ENCODE peak calls at places on chromosomes 6 and 20, in seven cellular contexts. I is Right ventricle myocardium inferior; M is T-cell; R is activated naive CD4-positive, alpha-beta T cell treated with anti-CD3 and anti-CD28 coated beads, Interleukin-2, amount 50 U/mL, for 72 hours; F is gastroesophageal sphincter; T is memory B cell; E is stimulated activated naive CD8-positive, alpha-beta T cell treated with anti-CD3 and anti-CD28 coated beads, Interleukin-15, amount 100 ng/mL, for 72 hours. Y is an unnamed sample.

GRCh38 chr20:43755851-43756250 is 29.0 kb upstream of the GTSF1L start:
- ATAC-seq in I (no peak), M (no peak), R (no peak), F (no peak), T (no peak), E (no peak), Y (no peak)

GRCh38 chr6:137717074-137718073 is 149.7 kb upstream of the TNFAIP3 start:
- ATAC-seq in I (no peak), M (peak; percentile 72), R (peak; percentile 94), F (no peak), T (no peak), E (peak; percentile 93), Y (peak; percentile 82)

GRCh38 chr6:56072856-56073255 is 174.5 kb downstream of the COL21A1 start:
- ATAC-seq in I (peak; percentile 69), M (no peak), R (no peak), F (peak; percentile 71), T (no peak), E (no peak), Y (no peak)

GRCh38 chr6:42707595-42707994 is 14.8 kb downstream of the PRPH2 start:
- ATAC-seq in I (no peak), M (no peak), R (peak; percentile 22), F (no peak), T (no peak), E (no peak), Y (peak; percentile 63)

GRCh38 chr20:53859684-53860083 is 210.7 kb downstream of the BCAS1 start:
- ATAC-seq in I (peak; percentile 90), M (no peak), R (no peak), F (peak; percentile 39), T (no peak), E (no peak), Y (no peak)

GRCh38 chr20:22346716-22347115 is 237.7 kb downstream of the FOXA2 start:
- ATAC-seq in I (no peak), M (no peak), R (no peak), F (no peak), T (no peak), E (no peak), Y (no peak)

GRCh38 chr20:29878777-29879442 is 1378.6 kb upstream of the DEFB115 start:
- ATAC-seq in I (peak; percentile 35), M (peak; percentile 25), R (no peak), F (peak; percentile 25), T (peak; percentile 18), E (peak; percentile 45), Y (peak; percentile 34)

GRCh38 chr6:151409260-151409659 is 17.9 kb upstream of the ZBTB2 start:
- ATAC-seq in I (no peak), M (no peak), R (no peak), F (no peak), T (no peak), E (no peak), Y (no peak)

GRCh38 chr6:54274383-54274782 is 33.9 kb upstream of the TINAG start:
- ATAC-seq in I (no peak), M (no peak), R (no peak), F (no peak), T (no peak), E (no peak), Y (no peak)

GRCh38 chr6:23031986-23032385 is 462.6 kb downstream of the HDGFL1 start:
- ATAC-seq in I (no peak), M (no peak), R (no peak), F (no peak), T (no peak), E (no peak), Y (no peak)

GRCh38 chr6:446418-447366 is 55.1 kb downstream of the IRF4 start:
- ATAC-seq in I (no peak), M (peak; percentile 78), R (peak; percentile 88), F (no peak), T (peak; percentile 59), E (peak; percentile 85), Y (peak; percentile 81)

GRCh38 chr6:166655251-166655650 is 28.2 kb upstream of the RPS6KA2 start:
- ATAC-seq in I (no peak), M (no peak), R (no peak), F (no peak), T (no peak), E (no peak), Y (no peak)

GRCh38 chr6:122726649-122727048 is 52.9 kb upstream of the FABP7 start:
- ATAC-seq in I (no peak), M (no peak), R (no peak), F (no peak), T (no peak), E (no peak), Y (no peak)

GRCh38 chr20:48706710-48707339 is 121.0 kb downstream of the PREX1 start:
- ATAC-seq in I (peak; percentile 67), M (no peak), R (peak; percentile 16), F (peak; percentile 50), T (no peak), E (peak; percentile 37), Y (peak; percentile 42)

GRCh38 chr6:129444683-129445082 is 265.3 kb downstream of the ARHGAP18 start:
- ATAC-seq in I (no peak), M (no peak), R (no peak), F (no peak), T (no peak), E (peak; percentile 24), Y (no peak)

GRCh38 chr20:277496-277781 is 13.1 kb downstream of the C20orf96 start:
- ATAC-seq in I (no peak), M (no peak), R (no peak), F (no peak), T (no peak), E (no peak), Y (no peak)

GRCh38 chr20:52247548-52247947 is 56.0 kb upstream of the ZFP64 start:
- ATAC-seq in I (no peak), M (no peak), R (no peak), F (no peak), T (no peak), E (no peak), Y (no peak)

GRCh38 chr20:43949741-43950618 is 35.3 kb downstream of the TOX2 start:
- ATAC-seq in I (peak; percentile 56), M (peak; percentile 96), R (peak; percentile 60), F (no peak), T (peak; percentile 87), E (peak; percentile 92), Y (peak; percentile 90)

GRCh38 chr20:9141070-9141469 is 72.2 kb downstream of the PLCB4 start:
- ATAC-seq in I (no peak), M (no peak), R (no peak), F (no peak), T (no peak), E (no peak), Y (no peak)

GRCh38 chr6:90425161-90425641 is 128.6 kb upstream of the BACH2 start:
- ATAC-seq in I (no peak), M (peak; percentile 89), R (peak; percentile 89), F (no peak), T (peak; percentile 94), E (peak; percentile 96), Y (peak; percentile 90)

GRCh38 chr20:36159833-36160232 is 5.3 kb downstream of the EPB41L1 start:
- ATAC-seq in I (no peak), M (no peak), R (no peak), F (no peak), T (no peak), E (no peak), Y (no peak)

GRCh38 chr6:158897236-158897635 is 78.1 kb upstream of the EZR start:
- ATAC-seq in I (no peak), M (no peak), R (no peak), F (no peak), T (no peak), E (no peak), Y (no peak)

GRCh38 chr6:45613678-45614077 is 235.9 kb upstream of the SUPT3H start:
- ATAC-seq in I (peak; percentile 73), M (no peak), R (no peak), F (peak; percentile 51), T (no peak), E (no peak), Y (no peak)

GRCh38 chr6:127821431-127821830 is 79.4 kb downstream of the THEMIS start:
- ATAC-seq in I (no peak), M (no peak), R (peak; percentile 58), F (no peak), T (no peak), E (peak; percentile 61), Y (peak; percentile 71)

GRCh38 chr20:39532205-39532604 is 570.1 kb downstream of the DHX35 start:
- ATAC-seq in I (no peak), M (no peak), R (no peak), F (no peak), T (no peak), E (no peak), Y (no peak)

GRCh38 chr6:46381057-46381456 is 110.2 kb downstream of the RCAN2 start:
- ATAC-seq in I (no peak), M (no peak), R (no peak), F (no peak), T (no peak), E (no peak), Y (no peak)

GRCh38 chr6:156028310-156029131 is 572.9 kb upstream of the NOX3 start:
- ATAC-seq in I (no peak), M (no peak), R (peak; percentile 32), F (no peak), T (no peak), E (peak; percentile 40), Y (peak; percentile 86)

GRCh38 chr6:142907017-142907470 is 37.9 kb downstream of the HIVEP2 start:
- ATAC-seq in I (no peak), M (peak; percentile 43), R (peak; percentile 53), F (no peak), T (peak; percentile 59), E (peak; percentile 57), Y (peak; percentile 48)

GRCh38 chr6:44662461-44663121 is 275.1 kb downstream of the CDC5L start:
- ATAC-seq in I (no peak), M (no peak), R (no peak), F (no peak), T (no peak), E (no peak), Y (peak; percentile 65)

GRCh38 chr6:134935076-134935475 is 14.8 kb downstream of the ALDH8A1 start:
- ATAC-seq in I (no peak), M (no peak), R (no peak), F (no peak), T (no peak), E (no peak), Y (no peak)

GRCh38 chr6:150412221-150412620 is 43.4 kb downstream of the IYD start:
- ATAC-seq in I (no peak), M (no peak), R (no peak), F (no peak), T (no peak), E (no peak), Y (no peak)

GRCh38 chr20:50320005-50320909 is 129.6 kb downstream of the CEBPB start:
- ATAC-seq in I (no peak), M (no peak), R (no peak), F (no peak), T (no peak), E (no peak), Y (no peak)

GRCh38 chr6:129662980-129663431 is 47.0 kb downstream of the ARHGAP18 start:
- ATAC-seq in I (no peak), M (no peak), R (peak; percentile 96), F (no peak), T (no peak), E (peak; percentile 67), Y (peak; percentile 73)

GRCh38 chr20:42186337-42186736 is 568.2 kb upstream of the CHD6 start:
- ATAC-seq in I (no peak), M (no peak), R (no peak), F (no peak), T (no peak), E (no peak), Y (no peak)

GRCh38 chr20:20568604-20569205 is 143.7 kb downstream of the RALGAPA2 start:
- ATAC-seq in I (no peak), M (no peak), R (no peak), F (no peak), T (peak; percentile 29), E (no peak), Y (no peak)

Y was measured in activated T-helper 17 cell treated with anti-CD3 and anti-CD28 coated beads, Interleukin-2, amount 50 U/mL, for 72 hours.